ENCODE peak calls at places on chromosomes 7 and 10, in six cellular contexts. One of them, this sample, is unnamed.

GRCh38 chr7:18829518-18830252 is 287.8 kb downstream of the TWIST1 start:
- DNase-seq in activated CD4-positive, alpha-beta T cell treated with anti-CD3 and anti-CD28 coated beads for 48 hours: no peak
- DNase-seq in H9: no peak
- DNase-seq in epithelial cell of prostate: no peak
- DNase-seq in activated CD8-positive, alpha-beta T cell treated with anti-CD3 and anti-CD28 coated beads for 36 hours: no peak
- DNase-seq in fibroblast of pulmonary artery: peak
- DNase-seq in this sample: no peak

GRCh38 chr10:21975378-21975990 is 28.0 kb downstream of the DNAJC1 start:
- DNase-seq in activated CD8-positive, alpha-beta T cell treated with anti-CD3 and anti-CD28 coated beads for 36 hours: no peak
- DNase-seq in epithelial cell of prostate: no peak
- DNase-seq in H9: no peak
- DNase-seq in fibroblast of pulmonary artery: no peak
- DNase-seq in activated CD4-positive, alpha-beta T cell treated with anti-CD3 and anti-CD28 coated beads for 48 hours: no peak
- DNase-seq in this sample: no peak

GRCh38 chr7:139035588-139036353 is at the start of gene ZC3HAV1L:
- DNase-seq in activated CD4-positive, alpha-beta T cell treated with anti-CD3 and anti-CD28 coated beads for 48 hours: peak
- DNase-seq in epithelial cell of prostate: no peak
- DNase-seq in activated CD8-positive, alpha-beta T cell treated with anti-CD3 and anti-CD28 coated beads for 36 hours: peak
- DNase-seq in H9: peak
- DNase-seq in fibroblast of pulmonary artery: peak
- DNase-seq in this sample: peak

GRCh38 chr10:100970076-100970913 is 991 bp downstream of the SEMA4G start:
- DNase-seq in fibroblast of pulmonary artery: no peak
- DNase-seq in H9: peak
- DNase-seq in activated CD4-positive, alpha-beta T cell treated with anti-CD3 and anti-CD28 coated beads for 48 hours: peak
- DNase-seq in epithelial cell of prostate: no peak
- DNase-seq in activated CD8-positive, alpha-beta T cell treated with anti-CD3 and anti-CD28 coated beads for 36 hours: peak
- DNase-seq in this sample: no peak

GRCh38 chr7:135512135-135512887 is 2.4 kb upstream of the CNOT4 start:
- DNase-seq in fibroblast of pulmonary artery: peak
- DNase-seq in epithelial cell of prostate: peak
- DNase-seq in activated CD4-positive, alpha-beta T cell treated with anti-CD3 and anti-CD28 coated beads for 48 hours: peak
- DNase-seq in activated CD8-positive, alpha-beta T cell treated with anti-CD3 and anti-CD28 coated beads for 36 hours: peak
- DNase-seq in H9: no peak
- DNase-seq in this sample: peak

GRCh38 chr7:44880317-44881018 is 4.9 kb downstream of the PURB start:
- DNase-seq in fibroblast of pulmonary artery: no peak
- DNase-seq in epithelial cell of prostate: no peak
- DNase-seq in activated CD4-positive, alpha-beta T cell treated with anti-CD3 and anti-CD28 coated beads for 48 hours: no peak
- DNase-seq in H9: no peak
- DNase-seq in activated CD8-positive, alpha-beta T cell treated with anti-CD3 and anti-CD28 coated beads for 36 hours: no peak
- DNase-seq in this sample: no peak

GRCh38 chr10:133529576-133529946 is 2.4 kb downstream of the CYP2E1 start:
- DNase-seq in fibroblast of pulmonary artery: no peak
- DNase-seq in activated CD8-positive, alpha-beta T cell treated with anti-CD3 and anti-CD28 coated beads for 36 hours: no peak
- DNase-seq in activated CD4-positive, alpha-beta T cell treated with anti-CD3 and anti-CD28 coated beads for 48 hours: no peak
- DNase-seq in epithelial cell of prostate: no peak
- DNase-seq in H9: no peak
- DNase-seq in this sample: no peak

GRCh38 chr10:58217612-58218011 is 50.1 kb downstream of the IPMK start:
- DNase-seq in H9: no peak
- DNase-seq in activated CD8-positive, alpha-beta T cell treated with anti-CD3 and anti-CD28 coated beads for 36 hours: no peak
- DNase-seq in fibroblast of pulmonary artery: no peak
- DNase-seq in activated CD4-positive, alpha-beta T cell treated with anti-CD3 and anti-CD28 coated beads for 48 hours: no peak
- DNase-seq in epithelial cell of prostate: no peak
- DNase-seq in this sample: no peak

GRCh38 chr7:1413936-1414639 is 45.2 kb downstream of the MICALL2 start:
- DNase-seq in activated CD4-positive, alpha-beta T cell treated with anti-CD3 and anti-CD28 coated beads for 48 hours: no peak
- DNase-seq in epithelial cell of prostate: no peak
- DNase-seq in fibroblast of pulmonary artery: no peak
- DNase-seq in activated CD8-positive, alpha-beta T cell treated with anti-CD3 and anti-CD28 coated beads for 36 hours: no peak
- DNase-seq in H9: no peak
- DNase-seq in this sample: no peak

GRCh38 chr7:141200191-141201108 is 126.6 kb downstream of the TMEM178B start:
- DNase-seq in activated CD4-positive, alpha-beta T cell treated with anti-CD3 and anti-CD28 coated beads for 48 hours: no peak
- DNase-seq in H9: no peak
- DNase-seq in activated CD8-positive, alpha-beta T cell treated with anti-CD3 and anti-CD28 coated beads for 36 hours: no peak
- DNase-seq in fibroblast of pulmonary artery: no peak
- DNase-seq in epithelial cell of prostate: no peak
- DNase-seq in this sample: no peak

GRCh38 chr10:115503546-115503945 is 410.4 kb downstream of the ATRNL1 start:
- DNase-seq in epithelial cell of prostate: no peak
- DNase-seq in activated CD4-positive, alpha-beta T cell treated with anti-CD3 and anti-CD28 coated beads for 48 hours: no peak
- DNase-seq in fibroblast of pulmonary artery: no peak
- DNase-seq in activated CD8-positive, alpha-beta T cell treated with anti-CD3 and anti-CD28 coated beads for 36 hours: no peak
- DNase-seq in H9: no peak
- DNase-seq in this sample: no peak

GRCh38 chr10:31479752-31480151 is 160.7 kb downstream of the ZEB1 start:
- DNase-seq in epithelial cell of prostate: no peak
- DNase-seq in activated CD4-positive, alpha-beta T cell treated with anti-CD3 and anti-CD28 coated beads for 48 hours: no peak
- DNase-seq in fibroblast of pulmonary artery: no peak
- DNase-seq in H9: no peak
- DNase-seq in activated CD8-positive, alpha-beta T cell treated with anti-CD3 and anti-CD28 coated beads for 36 hours: no peak
- DNase-seq in this sample: no peak

GRCh38 chr10:132489704-132490534 is 47.7 kb upstream of the INPP5A start:
- DNase-seq in epithelial cell of prostate: no peak
- DNase-seq in fibroblast of pulmonary artery: no peak
- DNase-seq in activated CD8-positive, alpha-beta T cell treated with anti-CD3 and anti-CD28 coated beads for 36 hours: no peak
- DNase-seq in activated CD4-positive, alpha-beta T cell treated with anti-CD3 and anti-CD28 coated beads for 48 hours: no peak
- DNase-seq in H9: peak
- DNase-seq in this sample: no peak

GRCh38 chr7:107890493-107890961 is 456 bp upstream of the DLD start:
- DNase-seq in H9: no peak
- DNase-seq in epithelial cell of prostate: no peak
- DNase-seq in fibroblast of pulmonary artery: no peak
- DNase-seq in activated CD4-positive, alpha-beta T cell treated with anti-CD3 and anti-CD28 coated beads for 48 hours: no peak
- DNase-seq in activated CD8-positive, alpha-beta T cell treated with anti-CD3 and anti-CD28 coated beads for 36 hours: peak
- DNase-seq in this sample: no peak

GRCh38 chr10:97428572-97428981 is 2.6 kb downstream of the PGAM1 start:
- DNase-seq in activated CD4-positive, alpha-beta T cell treated with anti-CD3 and anti-CD28 coated beads for 48 hours: peak
- DNase-seq in H9: no peak
- DNase-seq in activated CD8-positive, alpha-beta T cell treated with anti-CD3 and anti-CD28 coated beads for 36 hours: no peak
- DNase-seq in fibroblast of pulmonary artery: no peak
- DNase-seq in epithelial cell of prostate: no peak
- DNase-seq in this sample: no peak

GRCh38 chr10:105062881-105063280 is 421.8 kb downstream of the SORCS3 start:
- DNase-seq in H9: no peak
- DNase-seq in activated CD4-positive, alpha-beta T cell treated with anti-CD3 and anti-CD28 coated beads for 48 hours: no peak
- DNase-seq in fibroblast of pulmonary artery: no peak
- DNase-seq in epithelial cell of prostate: no peak
- DNase-seq in activated CD8-positive, alpha-beta T cell treated with anti-CD3 and anti-CD28 coated beads for 36 hours: no peak
- DNase-seq in this sample: no peak

GRCh38 chr7:117688126-117688525 is 185.1 kb downstream of the CTTNBP2 start:
- DNase-seq in epithelial cell of prostate: peak
- DNase-seq in H9: no peak
- DNase-seq in fibroblast of pulmonary artery: no peak
- DNase-seq in activated CD8-positive, alpha-beta T cell treated with anti-CD3 and anti-CD28 coated beads for 36 hours: no peak
- DNase-seq in activated CD4-positive, alpha-beta T cell treated with anti-CD3 and anti-CD28 coated beads for 48 hours: no peak
- DNase-seq in this sample: no peak

GRCh38 chr7:124263232-124263827 is 230.5 kb upstream of the TMEM229A start:
- DNase-seq in epithelial cell of prostate: no peak
- DNase-seq in activated CD4-positive, alpha-beta T cell treated with anti-CD3 and anti-CD28 coated beads for 48 hours: no peak
- DNase-seq in H9: peak
- DNase-seq in activated CD8-positive, alpha-beta T cell treated with anti-CD3 and anti-CD28 coated beads for 36 hours: peak
- DNase-seq in fibroblast of pulmonary artery: peak
- DNase-seq in this sample: no peak

GRCh38 chr7:155506854-155507337 is 39.5 kb downstream of the CNPY1 start:
- DNase-seq in H9: peak
- DNase-seq in activated CD8-positive, alpha-beta T cell treated with anti-CD3 and anti-CD28 coated beads for 36 hours: peak
- DNase-seq in epithelial cell of prostate: no peak
- DNase-seq in activated CD4-positive, alpha-beta T cell treated with anti-CD3 and anti-CD28 coated beads for 48 hours: no peak
- DNase-seq in fibroblast of pulmonary artery: no peak
- DNase-seq in this sample: no peak

GRCh38 chr7:7761974-7762769 is 43.8 kb upstream of the RPA3 start:
- DNase-seq in fibroblast of pulmonary artery: peak
- DNase-seq in epithelial cell of prostate: peak
- DNase-seq in activated CD4-positive, alpha-beta T cell treated with anti-CD3 and anti-CD28 coated beads for 48 hours: no peak
- DNase-seq in activated CD8-positive, alpha-beta T cell treated with anti-CD3 and anti-CD28 coated beads for 36 hours: peak
- DNase-seq in H9: no peak
- DNase-seq in this sample: peak

GRCh38 chr10:2985729-2986232 is 81.6 kb upstream of the PFKP start:
- DNase-seq in activated CD4-positive, alpha-beta T cell treated with anti-CD3 and anti-CD28 coated beads for 48 hours: no peak
- DNase-seq in epithelial cell of prostate: peak
- DNase-seq in activated CD8-positive, alpha-beta T cell treated with anti-CD3 and anti-CD28 coated beads for 36 hours: no peak
- DNase-seq in fibroblast of pulmonary artery: no peak
- DNase-seq in H9: peak
- DNase-seq in this sample: no peak

GRCh38 chr10:107826166-107826565 is 661.7 kb upstream of the SORCS1 start:
- DNase-seq in activated CD4-positive, alpha-beta T cell treated with anti-CD3 and anti-CD28 coated beads for 48 hours: no peak
- DNase-seq in fibroblast of pulmonary artery: no peak
- DNase-seq in epithelial cell of prostate: no peak
- DNase-seq in H9: no peak
- DNase-seq in activated CD8-positive, alpha-beta T cell treated with anti-CD3 and anti-CD28 coated beads for 36 hours: no peak
- DNase-seq in this sample: no peak

GRCh38 chr10:93065675-93066543 is 5.3 kb downstream of the CYP26C1 start:
- DNase-seq in activated CD4-positive, alpha-beta T cell treated with anti-CD3 and anti-CD28 coated beads for 48 hours: no peak
- DNase-seq in fibroblast of pulmonary artery: no peak
- DNase-seq in epithelial cell of prostate: no peak
- DNase-seq in H9: peak
- DNase-seq in activated CD8-positive, alpha-beta T cell treated with anti-CD3 and anti-CD28 coated beads for 36 hours: peak
- DNase-seq in this sample: no peak

GRCh38 chr7:55325371-55325792 is 39.8 kb upstream of the LANCL2 start:
- DNase-seq in epithelial cell of prostate: no peak
- DNase-seq in H9: no peak
- DNase-seq in fibroblast of pulmonary artery: peak
- DNase-seq in activated CD8-positive, alpha-beta T cell treated with anti-CD3 and anti-CD28 coated beads for 36 hours: no peak
- DNase-seq in activated CD4-positive, alpha-beta T cell treated with anti-CD3 and anti-CD28 coated beads for 48 hours: no peak
- DNase-seq in this sample: no peak

GRCh38 chr10:7922707-7923106 is 104.4 kb downstream of the TAF3 start:
- DNase-seq in activated CD4-positive, alpha-beta T cell treated with anti-CD3 and anti-CD28 coated beads for 48 hours: no peak
- DNase-seq in activated CD8-positive, alpha-beta T cell treated with anti-CD3 and anti-CD28 coated beads for 36 hours: no peak
- DNase-seq in H9: no peak
- DNase-seq in fibroblast of pulmonary artery: no peak
- DNase-seq in epithelial cell of prostate: no peak
- DNase-seq in this sample: no peak

GRCh38 chr7:107939472-107940145 is 48.6 kb downstream of the DLD start:
- DNase-seq in H9: no peak
- DNase-seq in activated CD4-positive, alpha-beta T cell treated with anti-CD3 and anti-CD28 coated beads for 48 hours: no peak
- DNase-seq in activated CD8-positive, alpha-beta T cell treated with anti-CD3 and anti-CD28 coated beads for 36 hours: no peak
- DNase-seq in fibroblast of pulmonary artery: peak
- DNase-seq in epithelial cell of prostate: no peak
- DNase-seq in this sample: no peak

GRCh38 chr10:2575460-2575859 is 491.9 kb upstream of the PFKP start:
- DNase-seq in activated CD4-positive, alpha-beta T cell treated with anti-CD3 and anti-CD28 coated beads for 48 hours: no peak
- DNase-seq in epithelial cell of prostate: no peak
- DNase-seq in H9: no peak
- DNase-seq in fibroblast of pulmonary artery: no peak
- DNase-seq in activated CD8-positive, alpha-beta T cell treated with anti-CD3 and anti-CD28 coated beads for 36 hours: no peak
- DNase-seq in this sample: no peak

GRCh38 chr7:27096756-27097514 is 1.1 kb upstream of the HOXA1 start:
- DNase-seq in activated CD4-positive, alpha-beta T cell treated with anti-CD3 and anti-CD28 coated beads for 48 hours: no peak
- DNase-seq in fibroblast of pulmonary artery: no peak
- DNase-seq in activated CD8-positive, alpha-beta T cell treated with anti-CD3 and anti-CD28 coated beads for 36 hours: peak
- DNase-seq in epithelial cell of prostate: no peak
- DNase-seq in H9: no peak
- DNase-seq in this sample: no peak

GRCh38 chr7:77415822-77416620 is at the start of gene GSAP:
- DNase-seq in activated CD8-positive, alpha-beta T cell treated with anti-CD3 and anti-CD28 coated beads for 36 hours: peak
- DNase-seq in activated CD4-positive, alpha-beta T cell treated with anti-CD3 and anti-CD28 coated beads for 48 hours: peak
- DNase-seq in H9: peak
- DNase-seq in fibroblast of pulmonary artery: no peak
- DNase-seq in epithelial cell of prostate: no peak
- DNase-seq in this sample: no peak

GRCh38 chr7:43698461-43699255 is 30.7 kb downstream of the COA1 start:
- DNase-seq in epithelial cell of prostate: no peak
- DNase-seq in activated CD4-positive, alpha-beta T cell treated with anti-CD3 and anti-CD28 coated beads for 48 hours: no peak
- DNase-seq in activated CD8-positive, alpha-beta T cell treated with anti-CD3 and anti-CD28 coated beads for 36 hours: peak
- DNase-seq in fibroblast of pulmonary artery: no peak
- DNase-seq in H9: no peak
- DNase-seq in this sample: no peak

GRCh38 chr10:43026039-43026973 is 50.6 kb upstream of the RET start:
- DNase-seq in fibroblast of pulmonary artery: no peak
- DNase-seq in activated CD8-positive, alpha-beta T cell treated with anti-CD3 and anti-CD28 coated beads for 36 hours: no peak
- DNase-seq in H9: peak
- DNase-seq in epithelial cell of prostate: peak
- DNase-seq in activated CD4-positive, alpha-beta T cell treated with anti-CD3 and anti-CD28 coated beads for 48 hours: no peak
- DNase-seq in this sample: no peak

GRCh38 chr7:21300692-21301091 is 127.2 kb upstream of the SP4 start:
- DNase-seq in H9: no peak
- DNase-seq in epithelial cell of prostate: no peak
- DNase-seq in fibroblast of pulmonary artery: no peak
- DNase-seq in activated CD8-positive, alpha-beta T cell treated with anti-CD3 and anti-CD28 coated beads for 36 hours: peak
- DNase-seq in activated CD4-positive, alpha-beta T cell treated with anti-CD3 and anti-CD28 coated beads for 48 hours: peak
- DNase-seq in this sample: no peak

GRCh38 chr7:81482600-81483186 is 287.2 kb downstream of the HGF start:
- DNase-seq in fibroblast of pulmonary artery: peak
- DNase-seq in epithelial cell of prostate: no peak
- DNase-seq in activated CD8-positive, alpha-beta T cell treated with anti-CD3 and anti-CD28 coated beads for 36 hours: no peak
- DNase-seq in H9: no peak
- DNase-seq in activated CD4-positive, alpha-beta T cell treated with anti-CD3 and anti-CD28 coated beads for 48 hours: no peak
- DNase-seq in this sample: no peak

This sample was measured in foreskin melanocyte.